ENCODE peak calls at places on chromosomes 7 and 10, in nine cellular contexts. M is activated CD4-positive, alpha-beta T cell treated with anti-CD3 and anti-CD28 coated beads, Interleukin-2, amount 10 ng/mL, durations not matched to agents 7 days and 5 days; T is iris pigment epithelial cell; Q is amygdala; Z is GM03348; V is endothelial cell; S is stomach; C is fibroblast of mammary gland; U is transverse colon. J is an unnamed sample.

GRCh38 chr7:39510738-39511372 is 55.3 kb upstream of the YAE1 start:
- DNase-seq in M (no peak), T (peak; percentile 73), Q (no peak), Z (no peak), V (no peak), S (no peak), C (peak; percentile 29), U (no peak), J (no peak)

GRCh38 chr10:77501152-77501845 is 136.3 kb downstream of the KCNMA1 start:
- DNase-seq in M (no peak), T (peak; percentile 81), Q (no peak), Z (peak; percentile 90), V (no peak), S (no peak), C (peak; percentile 93), U (no peak), J (peak; percentile 91)

GRCh38 chr10:59079386-59080226 is 96.8 kb upstream of the PHYHIPL start:
- DNase-seq in M (no peak), T (peak; percentile 75), Q (no peak), Z (peak; percentile 37), V (no peak), S (no peak), C (peak; percentile 89), U (no peak), J (peak; percentile 60)

GRCh38 chr10:1109795-1110673 is 53.8 kb downstream of the WDR37 start:
- DNase-seq in M (peak; percentile 84), T (peak; percentile 92), Q (peak; percentile 22), Z (peak; percentile 80), V (peak; percentile 83), S (peak; percentile 49), C (peak; percentile 72), U (peak; percentile 83), J (peak; percentile 75)

GRCh38 chr7:103059471-103059870 is 15.1 kb downstream of the FBXL13 start:
- DNase-seq in M (no peak), T (peak; percentile 9), Q (no peak), Z (no peak), V (no peak), S (no peak), C (peak; percentile 18), U (no peak), J (no peak)

GRCh38 chr7:29749701-29750321 is 56.5 kb upstream of the WIPF3 start:
- DNase-seq in M (no peak), T (no peak), Q (no peak), Z (no peak), V (no peak), S (no peak), C (no peak), U (no peak), J (no peak)

GRCh38 chr7:155972247-155972646 is 160.0 kb upstream of the SHH start:
- DNase-seq in M (no peak), T (no peak), Q (no peak), Z (no peak), V (no peak), S (no peak), C (no peak), U (no peak), J (no peak)

GRCh38 chr7:41696323-41696916 is 6.5 kb downstream of the INHBA start:
- DNase-seq in M (peak; percentile 12), T (peak; percentile 84), Q (peak; percentile 45), Z (peak; percentile 63), V (peak; percentile 76), S (peak; percentile 66), C (peak; percentile 92), U (peak; percentile 70), J (peak; percentile 75)

GRCh38 chr7:101747758-101748345 is 69.6 kb upstream of the CUX1 start:
- DNase-seq in M (no peak), T (no peak), Q (no peak), Z (no peak), V (no peak), S (no peak), C (no peak), U (no peak), J (no peak)

GRCh38 chr7:157928171-157928794 is 591.5 kb downstream of the DNAJB6 start:
- DNase-seq in M (no peak), T (no peak), Q (no peak), Z (no peak), V (no peak), S (no peak), C (no peak), U (no peak), J (no peak)

GRCh38 chr10:24826022-24826421 is 102.3 kb upstream of the ARHGAP21 start:
- DNase-seq in M (no peak), T (peak; percentile 83), Q (no peak), Z (peak; percentile 72), V (no peak), S (no peak), C (peak; percentile 92), U (no peak), J (peak; percentile 84)

GRCh38 chr7:194257-194995 is 2.1 kb downstream of the FAM20C start:
- DNase-seq in M (no peak), T (peak; percentile 82), Q (no peak), Z (peak; percentile 72), V (no peak), S (peak; percentile 63), C (no peak), U (no peak), J (peak; percentile 41)

GRCh38 chr7:93566876-93567275 is 7.6 kb downstream of the CALCR start:
- DNase-seq in M (no peak), T (peak; percentile 46), Q (no peak), Z (peak; percentile 5), V (no peak), S (no peak), C (peak; percentile 22), U (no peak), J (peak; percentile 3)

GRCh38 chr10:78184851-78185692 is 151.4 kb downstream of the RPS24 start:
- DNase-seq in M (no peak), T (no peak), Q (peak; percentile 9), Z (no peak), V (no peak), S (no peak), C (no peak), U (no peak), J (no peak)

GRCh38 chr7:140518370-140519006 is 39.2 kb upstream of the MKRN1 start:
- DNase-seq in M (no peak), T (no peak), Q (no peak), Z (no peak), V (no peak), S (no peak), C (no peak), U (no peak), J (no peak)

GRCh38 chr7:150388709-150389531 is 9.8 kb downstream of the ZNF775 start:
- DNase-seq in M (no peak), T (peak; percentile 43), Q (peak; percentile 80), Z (peak; percentile 29), V (no peak), S (peak; percentile 75), C (peak; percentile 34), U (peak; percentile 80), J (peak; percentile 78)

GRCh38 chr10:95741807-95742528 is 14.0 kb upstream of the ENTPD1 start:
- DNase-seq in M (no peak), T (peak; percentile 67), Q (no peak), Z (no peak), V (peak; percentile 53), S (no peak), C (peak; percentile 56), U (peak; percentile 19), J (no peak)

J was measured in AG10803.